ENCODE peak calls at places on chromosomes 6 and 20, in five cellular contexts. X is activated CD8-positive, alpha-beta memory T cell treated with anti-CD3 and anti-CD28 coated beads for 48 hours; D is mucosa of gallbladder; W is CD14-positive monocyte; U is heart left ventricle. K is an unnamed sample.

GRCh38 chr6:44725070-44725469 is 337.6 kb downstream of the CDC5L start:
- DNase-seq in X (no peak), D (no peak), W (no peak), U (no peak), K (no peak)

GRCh38 chr6:36907781-36908180 is 22.0 kb downstream of the C6orf89 start:
- DNase-seq in X (no peak), D (peak), W (no peak), U (peak), K (no peak)

GRCh38 chr6:26205161-26205624 is 118.0 kb downstream of the HFE start:
- DNase-seq in X (peak), D (peak), W (peak), U (peak), K (no peak)

GRCh38 chr20:61668064-61668463 is 397.6 kb downstream of the TAF4 start:
- DNase-seq in X (no peak), D (no peak), W (no peak), U (no peak), K (no peak)

GRCh38 chr6:92541457-92542060 is 877.8 kb downstream of the EPHA7 start:
- DNase-seq in X (no peak), D (no peak), W (no peak), U (no peak), K (no peak)

GRCh38 chr6:87714093-87714809 is 12.2 kb upstream of the AKIRIN2 start:
- DNase-seq in X (no peak), D (no peak), W (no peak), U (no peak), K (no peak)

GRCh38 chr6:1786455-1787108 is 176.9 kb downstream of the FOXC1 start:
- DNase-seq in X (no peak), D (no peak), W (no peak), U (no peak), K (no peak)

GRCh38 chr6:40674170-40674569 is 87.0 kb upstream of the LRFN2 start:
- DNase-seq in X (no peak), D (no peak), W (no peak), U (no peak), K (no peak)

GRCh38 chr6:26457407-26457795 is 354 bp upstream of the BTN2A1 start:
- DNase-seq in X (no peak), D (peak), W (no peak), U (peak), K (no peak)

GRCh38 chr20:45946149-45946970 is 11.9 kb downstream of the PCIF1 start:
- DNase-seq in X (no peak), D (peak), W (peak), U (peak), K (no peak)

GRCh38 chr6:148367418-148368024 is 24.9 kb downstream of the SASH1 start:
- DNase-seq in X (no peak), D (peak), W (no peak), U (peak), K (peak)

GRCh38 chr6:85250586-85251216 is 199.2 kb upstream of the NT5E start:
- DNase-seq in X (no peak), D (no peak), W (no peak), U (no peak), K (peak)

GRCh38 chr6:44942201-44942600 is 385.9 kb upstream of the RUNX2 start:
- DNase-seq in X (no peak), D (no peak), W (no peak), U (no peak), K (no peak)

GRCh38 chr6:93120154-93120742 is 299.1 kb downstream of the EPHA7 start:
- DNase-seq in X (no peak), D (no peak), W (no peak), U (no peak), K (no peak)

GRCh38 chr6:22774129-22774528 is 204.8 kb downstream of the HDGFL1 start:
- DNase-seq in X (no peak), D (no peak), W (no peak), U (no peak), K (no peak)

GRCh38 chr6:15437090-15437489 is 191.2 kb downstream of the JARID2 start:
- DNase-seq in X (no peak), D (no peak), W (no peak), U (no peak), K (no peak)

GRCh38 chr6:63351995-63352586 is 32.3 kb upstream of the LGSN start:
- DNase-seq in X (no peak), D (no peak), W (no peak), U (no peak), K (no peak)

GRCh38 chr6:31880616-31881015 is 1.8 kb upstream of the SLC44A4 start:
- DNase-seq in X (no peak), D (no peak), W (no peak), U (no peak), K (no peak)

GRCh38 chr6:15073883-15074465 is 171.9 kb upstream of the JARID2 start:
- DNase-seq in X (no peak), D (no peak), W (no peak), U (no peak), K (no peak)

GRCh38 chr6:73631849-73632248 is 21.9 kb downstream of the SLC17A5 start:
- DNase-seq in X (no peak), D (no peak), W (no peak), U (no peak), K (no peak)

GRCh38 chr20:4875578-4876067 is 125.7 kb downstream of the SLC23A2 start:
- DNase-seq in X (no peak), D (no peak), W (no peak), U (peak), K (no peak)

GRCh38 chr20:43938932-43939761 is 24.5 kb downstream of the TOX2 start:
- DNase-seq in X (no peak), D (peak), W (peak), U (peak), K (peak)

GRCh38 chr6:117344444-117345291 is 79.3 kb downstream of the VGLL2 start:
- DNase-seq in X (no peak), D (no peak), W (no peak), U (no peak), K (no peak)

GRCh38 chr6:145544514-145544913 is 190.8 kb downstream of the EPM2A start:
- DNase-seq in X (no peak), D (no peak), W (no peak), U (no peak), K (no peak)